ENCODE peak calls at places on chromosomes 5 and 9, in four cellular contexts. E, O, F and Z are unnamed samples.
A peak's percentile ranks its signal among the peaks of the same experiment; 100 is the strongest.

GRCh38 chr5:98935206-98935605 is 6.4 kb upstream of the CHD1 start:
- DNase-seq in O (no peak), E (no peak), F (no peak), Z (no peak)

GRCh38 chr5:113367586-113367985 is 67.2 kb downstream of the TSSK1B start:
- DNase-seq in F (no peak), E (no peak), O (no peak), Z (no peak)

GRCh38 chr5:148884339-148885020 is 58.1 kb downstream of the ADRB2 start:
- DNase-seq in F (no peak), O (no peak), E (no peak), Z (no peak)

GRCh38 chr5:173291722-173292658 is 36.2 kb downstream of the STC2 start:
- DNase-seq in E (no peak), O (no peak), F (no peak), Z (peak; percentile 33)

GRCh38 chr9:123438321-123438720 is 82.3 kb downstream of the CRB2 start:
- DNase-seq in O (no peak), F (no peak), E (no peak), Z (no peak)

GRCh38 chr5:127028822-127029457 is 1.4 kb downstream of the MARCHF3 start:
- DNase-seq in E (no peak), F (no peak), O (no peak), Z (peak; percentile 46)

GRCh38 chr5:83474170-83474796 is 2.7 kb downstream of the VCAN start:
- DNase-seq in O (peak; percentile 22), E (peak; percentile 49), F (peak; percentile 98), Z (peak; percentile 81)

GRCh38 chr9:86979686-86980085 is 32.4 kb upstream of the GAS1 start:
- DNase-seq in O (no peak), F (no peak), E (no peak), Z (no peak)

GRCh38 chr5:94524841-94525697 is 93.3 kb downstream of the KIAA0825 start:
- DNase-seq in E (peak; percentile 9), O (no peak), F (peak; percentile 10), Z (peak; percentile 73)

GRCh38 chr5:155655569-155655968 is 642.0 kb downstream of the KIF4B start:
- DNase-seq in O (no peak), E (no peak), F (no peak), Z (no peak)

GRCh38 chr9:1732670-1733069 is 282.5 kb upstream of the SMARCA2 start:
- DNase-seq in F (no peak), E (no peak), O (no peak), Z (no peak)

GRCh38 chr5:31824886-31825774 is 186.2 kb downstream of the PDZD2 start:
- DNase-seq in F (peak; percentile 53), E (peak; percentile 65), O (no peak), Z (peak; percentile 75)

GRCh38 chr5:116382025-116382873 is 192.4 kb downstream of the SEMA6A start:
- DNase-seq in F (no peak), O (no peak), E (no peak), Z (no peak)

GRCh38 chr5:142866563-142867275 is 96.5 kb downstream of the ARHGAP26 start:
- DNase-seq in O (no peak), F (peak; percentile 87), E (peak; percentile 28), Z (peak; percentile 27)

GRCh38 chr5:140633081-140633471 is at the start of gene CD14:
- DNase-seq in O (no peak), E (no peak), F (no peak), Z (no peak)

GRCh38 chr5:159324097-159324760 is 6.1 kb downstream of the IL12B start:
- DNase-seq in F (no peak), O (no peak), E (no peak), Z (no peak)

GRCh38 chr5:110356687-110357086 is 369.8 kb downstream of the TMEM232 start:
- DNase-seq in F (no peak), E (no peak), O (no peak), Z (no peak)

GRCh38 chr9:87876708-87877107 is 6.0 kb upstream of the SPATA31E1 start:
- DNase-seq in O (no peak), E (no peak), F (no peak), Z (no peak)